ENCODE peak calls at places on chromosome 21, in five cellular contexts. J is transverse colon, A is stomach, S is ovary, X is AG09309. L is an unnamed sample.

GRCh38 chr21:27126140-27126539 is 159.3 kb upstream of the ADAMTS5 start:
- DNase-seq in J (no peak), A (no peak), S (no peak), X (no peak), L (no peak)

GRCh38 chr21:21114456-21114855 is 116.2 kb downstream of the NCAM2 start:
- DNase-seq in J (no peak), A (no peak), S (no peak), X (no peak), L (no peak)

GRCh38 chr21:35927262-35927661 is 133.1 kb downstream of the SETD4 start:
- DNase-seq in J (no peak), A (no peak), S (no peak), X (no peak), L (no peak)

GRCh38 chr21:17925000-17925610 is 105.9 kb upstream of the C21orf91 start:
- DNase-seq in J (peak), A (peak), S (no peak), X (peak), L (no peak)

GRCh38 chr21:15097580-15097979 is 32.8 kb upstream of the NRIP1 start:
- DNase-seq in J (no peak), A (no peak), S (no peak), X (no peak), L (no peak)

GRCh38 chr21:34743831-34744230 is 75.0 kb downstream of the CLIC6 start:
- DNase-seq in J (peak), A (peak), S (no peak), X (peak), L (no peak)

GRCh38 chr21:17053321-17053720 is 459.5 kb upstream of the CXADR start:
- DNase-seq in J (no peak), A (no peak), S (no peak), X (no peak), L (no peak)

GRCh38 chr21:43712268-43712942 is 6.5 kb upstream of the PDXK start:
- DNase-seq in J (peak), A (peak), S (no peak), X (no peak), L (no peak)

GRCh38 chr21:37460196-37460595 is 93.6 kb downstream of the DYRK1A start:
- DNase-seq in J (no peak), A (no peak), S (no peak), X (no peak), L (no peak)

GRCh38 chr21:30072496-30072895 is 94.1 kb downstream of the CLDN17 start:
- DNase-seq in J (peak), A (peak), S (no peak), X (no peak), L (no peak)
- TF ChIP-seq CTCF in J (peak), A (no peak), S (no peak), X (no peak), L (no peak)

GRCh38 chr21:29943885-29944284 is 4.1 kb upstream of the GRIK1 start:
- DNase-seq in J (no peak), A (no peak), S (no peak), X (no peak), L (no peak)
- TF ChIP-seq CTCF in J (no peak), A (no peak), S (no peak), X (no peak), L (no peak)

GRCh38 chr21:39705849-39706248 is 39.1 kb upstream of the IGSF5 start:
- DNase-seq in J (no peak), A (no peak), S (no peak), X (peak), L (no peak)
- TF ChIP-seq CTCF in J (peak), A (no peak), S (no peak), X (peak), L (no peak)

GRCh38 chr21:45542242-45542666 is at the start of gene SLC19A1:
- DNase-seq in J (peak), A (peak), S (peak), X (no peak), L (peak)
- TF ChIP-seq CTCF in J (peak), A (no peak), S (peak), X (peak), L (no peak)

DNA sequence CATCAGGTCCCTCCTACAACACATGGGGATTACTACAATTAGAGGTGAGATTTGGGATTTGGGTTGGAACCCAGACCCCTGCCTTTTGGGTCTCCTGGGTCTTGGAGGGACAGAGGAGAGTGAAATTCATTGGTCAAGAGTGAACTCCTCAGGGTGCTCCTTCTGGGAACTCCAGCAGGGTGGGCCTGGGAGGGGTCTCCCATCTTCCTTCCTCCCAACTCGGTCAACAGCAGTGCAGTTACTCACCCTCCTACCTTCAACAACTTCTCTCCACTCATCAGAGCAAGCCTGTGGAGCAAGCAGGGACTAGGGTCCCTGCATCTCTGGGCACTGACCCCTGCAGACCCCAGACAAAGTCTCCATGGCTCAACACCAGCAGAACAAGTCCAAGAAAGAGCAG is 89.3 kb upstream of the TMPRSS2 start:
- DNase-seq in J (no peak), A (no peak), S (no peak), X (no peak), L (no peak)
- TF ChIP-seq CTCF in J (no peak), A (no peak), S (no peak), X (no peak), L (no peak)

GRCh38 chr21:42164064-42164789 is 54.7 kb upstream of the ABCG1 start:
- DNase-seq in J (peak), A (peak), S (no peak), X (no peak), L (no peak)
- TF ChIP-seq CTCF in J (peak), A (no peak), S (no peak), X (peak), L (no peak)

DNA sequence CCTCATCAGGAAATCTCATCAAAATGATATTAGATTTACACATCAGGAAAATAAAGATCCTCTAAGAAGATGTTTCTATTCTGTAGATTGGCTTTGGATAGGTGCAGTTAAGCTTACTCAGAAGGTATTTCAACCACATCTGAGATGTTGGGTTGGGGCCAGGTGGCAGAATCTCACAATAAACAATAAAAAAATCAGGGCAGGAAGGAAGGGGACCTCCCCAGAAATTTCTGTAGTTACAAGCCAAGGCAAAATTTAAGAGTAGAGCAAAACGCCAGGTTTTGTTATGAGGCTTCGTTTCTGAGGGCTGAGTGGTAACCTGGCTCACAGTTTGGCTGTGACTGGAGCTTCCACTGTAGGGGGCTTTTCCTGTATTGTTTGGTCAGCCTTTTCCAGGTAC is 84.8 kb downstream of the HUNK start:
- DNase-seq in J (no peak), A (no peak), S (no peak), X (no peak), L (no peak)
- TF ChIP-seq CTCF in J (no peak), A (no peak), S (no peak), X (no peak), L (no peak)

DNA sequence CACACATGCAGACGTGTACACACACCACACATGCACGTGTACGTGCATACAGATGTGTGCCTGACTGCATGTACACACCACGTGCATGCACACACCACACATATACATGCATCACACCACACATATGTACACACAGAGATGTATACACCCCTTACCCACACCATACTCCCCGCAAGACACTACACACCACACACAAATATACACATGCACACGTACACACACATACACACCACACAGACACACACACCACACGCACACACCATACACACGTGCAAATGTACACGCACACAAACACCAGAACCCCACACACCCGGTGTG is 9.7 kb downstream of the ITGB2 start:
- DNase-seq in J (no peak), A (no peak), S (no peak), X (no peak), L (no peak)
- TF ChIP-seq CTCF in J (no peak), A (no peak), S (no peak), X (no peak), L (no peak)